ENCODE peak calls at places on chromosomes 13 and 19, in six cellular contexts. One of them, this sample, is unnamed. For H3K27me3, the result is how much of the 10 kb centered on the place peaks cover.

GRCh38 chr13:67229438-67230242 is 496 bp downstream of the PCDH9 start:
- DNase-seq in ovary: no peak
- DNase-seq in GM12878: no peak
- DNase-seq in adrenal gland: no peak
- DNase-seq in upper lobe of left lung: no peak
- DNase-seq in body of pancreas: no peak
- DNase-seq in this sample: no peak

GRCh38 chr13:100506154-100506553 is 82.4 kb downstream of the GGACT start:
- DNase-seq in ovary: no peak
- DNase-seq in body of pancreas: no peak
- DNase-seq in adrenal gland: no peak
- DNase-seq in GM12878: no peak
- DNase-seq in upper lobe of left lung: no peak
- DNase-seq in this sample: no peak

GRCh38 chr13:110689041-110689440 is 16.9 kb downstream of the CARS2 start:
- DNase-seq in GM12878: no peak
- DNase-seq in ovary: no peak
- DNase-seq in upper lobe of left lung: no peak
- DNase-seq in body of pancreas: no peak
- DNase-seq in adrenal gland: no peak
- DNase-seq in this sample: no peak

GRCh38 chr13:114019367-114019766 is 45.5 kb upstream of the C13orf46 start:
- DNase-seq in ovary: no peak
- DNase-seq in adrenal gland: no peak
- DNase-seq in body of pancreas: no peak
- DNase-seq in GM12878: no peak
- DNase-seq in upper lobe of left lung: peak
- DNase-seq in this sample: no peak

GRCh38 chr13:61880576-61881283 is 465.1 kb upstream of the PCDH20 start:
- DNase-seq in GM12878: no peak
- DNase-seq in ovary: no peak
- DNase-seq in adrenal gland: no peak
- DNase-seq in upper lobe of left lung: no peak
- DNase-seq in body of pancreas: peak
- DNase-seq in this sample: no peak

GRCh38 chr19:33280351-33280921 is 21.9 kb downstream of the CEBPA start:
- DNase-seq in adrenal gland: no peak
- DNase-seq in upper lobe of left lung: peak
- DNase-seq in GM12878: peak
- DNase-seq in body of pancreas: no peak
- DNase-seq in ovary: no peak
- DNase-seq in this sample: no peak

GRCh38 chr13:113848020-113848419 is 15.9 kb downstream of the GAS6 start:
- DNase-seq in ovary: no peak
- DNase-seq in adrenal gland: no peak
- DNase-seq in GM12878: no peak
- DNase-seq in upper lobe of left lung: no peak
- DNase-seq in body of pancreas: no peak
- DNase-seq in this sample: no peak

GRCh38 chr13:23656637-23657036 is 86.4 kb downstream of the TNFRSF19 start:
- DNase-seq in adrenal gland: no peak
- DNase-seq in upper lobe of left lung: no peak
- DNase-seq in body of pancreas: peak
- DNase-seq in GM12878: no peak
- DNase-seq in ovary: no peak
- DNase-seq in this sample: peak

GRCh38 chr13:49217962-49218492 is 2.1 kb upstream of the MLNR start:
- DNase-seq in body of pancreas: no peak
- DNase-seq in upper lobe of left lung: no peak
- DNase-seq in GM12878: no peak
- DNase-seq in adrenal gland: no peak
- DNase-seq in ovary: no peak
- DNase-seq in this sample: no peak

GRCh38 chr19:49506575-49507105 is 5.8 kb upstream of the FCGRT start:
- DNase-seq in adrenal gland: peak
- DNase-seq in ovary: no peak
- DNase-seq in GM12878: no peak
- DNase-seq in body of pancreas: peak
- DNase-seq in upper lobe of left lung: no peak
- DNase-seq in this sample: peak

GRCh38 chr13:67045357-67045756 is 184.8 kb downstream of the PCDH9 start:
- DNase-seq in ovary: no peak
- DNase-seq in adrenal gland: no peak
- DNase-seq in upper lobe of left lung: no peak
- DNase-seq in GM12878: no peak
- DNase-seq in body of pancreas: no peak
- DNase-seq in this sample: no peak

GRCh38 chr19:52274191-52274590 is 4.8 kb downstream of the ZNF766 start:
- DNase-seq in GM12878: no peak
- DNase-seq in body of pancreas: no peak
- DNase-seq in ovary: no peak
- DNase-seq in adrenal gland: no peak
- DNase-seq in upper lobe of left lung: no peak
- DNase-seq in this sample: no peak

GRCh38 chr19:38070573-38070972 is 153.4 kb downstream of the DPF1 start:
- DNase-seq in adrenal gland: no peak
- DNase-seq in GM12878: no peak
- DNase-seq in upper lobe of left lung: no peak
- DNase-seq in body of pancreas: no peak
- DNase-seq in ovary: no peak
- DNase-seq in this sample: no peak

GRCh38 chr13:30125422-30126073 is 181.8 kb downstream of the KATNAL1 start:
- DNase-seq in GM12878: no peak
- DNase-seq in body of pancreas: no peak
- DNase-seq in adrenal gland: peak
- DNase-seq in upper lobe of left lung: no peak
- DNase-seq in ovary: peak
- DNase-seq in this sample: no peak

GRCh38 chr13:73387318-73387717 is 328.5 kb downstream of the KLF5 start:
- DNase-seq in GM12878: no peak
- DNase-seq in ovary: no peak
- DNase-seq in body of pancreas: no peak
- DNase-seq in upper lobe of left lung: no peak
- DNase-seq in adrenal gland: no peak
- DNase-seq in this sample: no peak

GRCh38 chr19:3471954-3472655 is 8.2 kb downstream of the SMIM24 start:
- DNase-seq in body of pancreas: no peak
- DNase-seq in ovary: peak
- DNase-seq in upper lobe of left lung: peak
- DNase-seq in adrenal gland: no peak
- DNase-seq in GM12878: no peak
- DNase-seq in this sample: no peak

DNA sequence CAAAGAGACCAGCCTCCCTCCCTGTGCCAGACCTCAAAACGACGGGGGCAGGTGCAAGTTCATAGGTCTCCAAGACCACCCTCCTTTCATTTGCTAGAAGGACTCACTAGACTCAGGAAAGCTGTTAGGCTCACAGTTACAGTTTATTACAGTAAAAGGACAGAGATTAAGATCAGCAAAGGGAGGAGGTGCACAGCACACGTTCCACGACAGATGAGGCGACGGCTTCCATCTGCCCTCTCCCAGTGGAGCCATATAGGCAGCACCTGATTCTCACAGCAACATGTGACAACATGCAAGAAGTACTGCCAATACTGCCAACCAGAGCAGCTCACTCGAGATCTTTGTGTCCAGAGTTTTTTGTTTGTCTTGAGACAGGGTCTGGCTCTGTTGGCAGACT is 9.4 kb upstream of the CEACAM19 start:
- DNase-seq in body of pancreas: no peak
- DNase-seq in GM12878: no peak
- DNase-seq in adrenal gland: no peak
- DNase-seq in upper lobe of left lung: no peak
- DNase-seq in ovary: no peak
- DNase-seq in this sample: no peak
- TF ChIP-seq POLR2A in body of pancreas: no peak
- TF ChIP-seq POLR2A in GM12878: no peak
- TF ChIP-seq POLR2A in adrenal gland: no peak
- TF ChIP-seq POLR2A in upper lobe of left lung: no peak
- TF ChIP-seq POLR2A in ovary: no peak
- TF ChIP-seq POLR2A in this sample: no peak

GRCh38 chr13:21676611-21677021 is 5.7 kb downstream of the FGF9 start:
- DNase-seq in ovary: no peak
- DNase-seq in adrenal gland: peak
- DNase-seq in upper lobe of left lung: no peak
- DNase-seq in body of pancreas: peak
- DNase-seq in GM12878: no peak
- DNase-seq in this sample: no peak

GRCh38 chr13:21673592-21674270 is 2.9 kb downstream of the FGF9 start:
- DNase-seq in ovary: no peak
- DNase-seq in body of pancreas: peak
- DNase-seq in upper lobe of left lung: peak
- DNase-seq in adrenal gland: peak
- DNase-seq in GM12878: no peak
- DNase-seq in this sample: peak

GRCh38 chr13:21675095-21676007 is 4.5 kb downstream of the FGF9 start:
- DNase-seq in GM12878: no peak
- DNase-seq in body of pancreas: peak
- DNase-seq in adrenal gland: peak
- DNase-seq in ovary: no peak
- DNase-seq in upper lobe of left lung: peak
- DNase-seq in this sample: peak

GRCh38 chr13:21672811-21673591 is 2.1 kb downstream of the FGF9 start:
- DNase-seq in body of pancreas: peak
- DNase-seq in upper lobe of left lung: no peak
- DNase-seq in adrenal gland: peak
- DNase-seq in ovary: no peak
- DNase-seq in GM12878: no peak
- DNase-seq in this sample: no peak

DNA sequence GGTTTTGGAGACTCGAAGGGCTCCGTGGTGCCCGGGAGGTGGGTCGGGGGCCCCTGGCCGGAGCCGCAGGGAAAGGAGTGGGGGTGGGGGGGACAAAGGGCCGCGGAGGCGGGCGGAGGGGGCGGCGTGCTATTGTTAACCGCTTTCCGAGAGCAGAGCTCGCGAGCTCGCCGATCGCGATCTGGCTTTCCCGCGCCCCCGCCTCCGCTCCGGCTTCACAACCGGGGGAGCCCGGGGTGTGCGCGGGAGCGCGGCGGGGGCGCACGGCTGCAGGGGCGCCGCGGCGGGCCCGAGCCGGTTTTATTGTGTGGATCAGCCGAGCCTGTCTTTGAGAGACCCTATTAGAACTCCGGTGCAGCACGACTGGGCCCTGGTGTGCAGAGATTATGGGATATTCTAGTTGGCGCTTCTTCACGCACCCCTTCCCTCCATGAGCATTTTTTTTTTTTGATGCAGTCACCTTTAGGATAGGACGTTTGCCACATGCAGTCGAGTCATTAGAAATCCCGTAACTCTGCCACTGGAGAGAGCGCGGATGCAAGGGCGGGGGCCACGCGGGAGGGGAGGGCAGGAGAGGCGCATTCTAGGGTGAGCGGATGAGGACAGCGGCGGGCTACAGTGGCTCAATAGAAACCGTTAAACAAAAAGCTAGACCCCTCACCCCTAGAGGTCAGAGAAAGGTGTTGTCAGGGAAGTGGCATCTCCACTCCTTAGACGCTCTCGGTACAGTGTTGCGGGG is 3.6 kb downstream of the FGF9 start:
- DNase-seq in ovary: no peak
- DNase-seq in body of pancreas: peak
- DNase-seq in adrenal gland: peak
- DNase-seq in upper lobe of left lung: peak
- DNase-seq in GM12878: no peak
- DNase-seq in this sample: peak
- H3K27me3 ChIP-seq in ovary: under half
- H3K27me3 ChIP-seq in body of pancreas: under half
- H3K27me3 ChIP-seq in adrenal gland: under half
- H3K27me3 ChIP-seq in upper lobe of left lung: under half
- H3K27me3 ChIP-seq in GM12878: under half
- H3K27me3 ChIP-seq in this sample: under half

GRCh38 chr19:44332145-44332544 is 24.3 kb downstream of the ZNF112 start:
- DNase-seq in GM12878: no peak
- DNase-seq in adrenal gland: no peak
- DNase-seq in upper lobe of left lung: no peak
- DNase-seq in ovary: no peak
- DNase-seq in body of pancreas: no peak
- DNase-seq in this sample: no peak
- H3K4me3 ChIP-seq in GM12878: no peak
- H3K4me3 ChIP-seq in adrenal gland: no peak
- H3K4me3 ChIP-seq in upper lobe of left lung: no peak
- H3K4me3 ChIP-seq in ovary: no peak
- H3K4me3 ChIP-seq in body of pancreas: no peak
- H3K4me3 ChIP-seq in this sample: no peak

DNA sequence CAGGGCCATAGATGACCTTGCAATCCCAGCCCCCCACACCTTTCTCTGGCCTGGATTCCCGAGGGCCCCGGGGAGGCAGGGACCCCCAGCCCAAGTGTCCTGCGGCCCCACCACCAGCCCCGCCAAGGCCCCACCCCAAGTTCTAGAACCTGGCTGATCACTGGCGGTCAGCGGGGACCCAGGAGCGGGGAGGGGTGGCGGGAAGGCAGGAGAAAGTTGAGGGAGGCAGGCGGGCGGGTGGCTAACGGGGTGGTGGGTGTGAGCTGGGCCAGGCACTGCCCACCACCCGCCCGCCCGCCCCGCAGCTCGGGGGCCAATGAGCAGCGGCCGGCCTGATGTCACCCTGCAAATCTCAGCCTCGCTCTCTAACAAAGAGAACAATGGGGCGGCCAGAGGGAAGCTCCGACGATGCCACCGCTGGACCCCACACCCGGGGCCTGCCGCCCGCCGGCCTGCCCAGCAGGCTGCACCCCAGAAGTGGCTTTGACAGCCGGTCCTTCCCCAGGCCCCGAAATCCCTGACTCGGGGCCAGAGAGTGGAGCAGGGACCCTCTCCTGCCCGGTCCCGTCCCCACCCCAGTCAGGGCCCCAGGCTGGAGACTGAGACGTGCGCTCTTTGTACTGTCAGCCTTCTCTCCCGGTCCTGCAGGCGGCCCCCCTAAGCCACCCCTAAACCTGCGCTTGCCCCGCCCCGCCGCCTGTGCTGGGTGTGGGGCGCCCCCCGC is 1.6 kb downstream of the MEX3D start:
- DNase-seq in upper lobe of left lung: peak
- DNase-seq in adrenal gland: peak
- DNase-seq in GM12878: no peak
- DNase-seq in body of pancreas: peak
- DNase-seq in ovary: peak
- DNase-seq in this sample: no peak
- TF ChIP-seq POLR2A in upper lobe of left lung: peak
- TF ChIP-seq POLR2A in adrenal gland: peak
- TF ChIP-seq POLR2A in GM12878: no peak
- TF ChIP-seq POLR2A in body of pancreas: peak
- TF ChIP-seq POLR2A in ovary: peak
- TF ChIP-seq POLR2A in this sample: no peak

GRCh38 chr19:1739960-1740629 is 13.2 kb upstream of the ONECUT3 start:
- DNase-seq in ovary: no peak
- DNase-seq in GM12878: no peak
- DNase-seq in upper lobe of left lung: no peak
- DNase-seq in adrenal gland: no peak
- DNase-seq in body of pancreas: no peak
- DNase-seq in this sample: no peak
- H3K27me3 ChIP-seq in ovary: under half
- H3K27me3 ChIP-seq in GM12878: under half
- H3K27me3 ChIP-seq in upper lobe of left lung: under half
- H3K27me3 ChIP-seq in adrenal gland: half or more
- H3K27me3 ChIP-seq in body of pancreas: under half
- H3K27me3 ChIP-seq in this sample: half or more